ENCODE peak calls at places on chromosomes 7 and 10, in four cellular contexts. One of them, this sample, is unnamed.

GRCh38 chr10:26044123-26044749 is 110.2 kb downstream of the MYO3A start:
- DNase-seq in HEK293T: no peak
- DNase-seq in Calu3: peak
- DNase-seq in Kasumi-1: no peak
- DNase-seq in this sample: no peak

GRCh38 chr7:112213735-112214134 is 7.2 kb downstream of the ZNF277 start:
- DNase-seq in Kasumi-1: no peak
- DNase-seq in Calu3: no peak
- DNase-seq in HEK293T: no peak
- DNase-seq in this sample: no peak

GRCh38 chr10:26737730-26738129 is 40.2 kb downstream of the PDSS1 start:
- DNase-seq in HEK293T: no peak
- DNase-seq in Calu3: no peak
- DNase-seq in Kasumi-1: peak
- DNase-seq in this sample: no peak

GRCh38 chr7:98866341-98866740 is 3.5 kb downstream of the TMEM130 start:
- DNase-seq in Kasumi-1: no peak
- DNase-seq in HEK293T: no peak
- DNase-seq in Calu3: no peak
- DNase-seq in this sample: no peak

GRCh38 chr7:135650831-135651573 is 11.3 kb upstream of the STMP1 start:
- DNase-seq in Calu3: no peak
- DNase-seq in Kasumi-1: no peak
- DNase-seq in HEK293T: no peak
- DNase-seq in this sample: no peak

GRCh38 chr7:1231214-1232102 is 1.2 kb upstream of the UNCX start:
- DNase-seq in HEK293T: no peak
- DNase-seq in Kasumi-1: no peak
- DNase-seq in Calu3: no peak
- DNase-seq in this sample: no peak

GRCh38 chr10:3046210-3046779 is 21.1 kb upstream of the PFKP start:
- DNase-seq in Calu3: peak
- DNase-seq in Kasumi-1: no peak
- DNase-seq in HEK293T: no peak
- DNase-seq in this sample: no peak

GRCh38 chr7:139828880-139829653 is at the start of gene TBXAS1:
- DNase-seq in Kasumi-1: peak
- DNase-seq in HEK293T: no peak
- DNase-seq in Calu3: peak
- DNase-seq in this sample: no peak

GRCh38 chr7:82598958-82599357 is 155.4 kb upstream of the CACNA2D1 start:
- DNase-seq in HEK293T: no peak
- DNase-seq in Calu3: no peak
- DNase-seq in Kasumi-1: no peak
- DNase-seq in this sample: no peak

GRCh38 chr10:89091501-89091900 is 100.9 kb downstream of the FAS start:
- DNase-seq in HEK293T: no peak
- DNase-seq in Kasumi-1: no peak
- DNase-seq in Calu3: no peak
- DNase-seq in this sample: no peak

GRCh38 chr10:101066146-101066889 is 4.5 kb downstream of the KAZALD1 start:
- DNase-seq in Kasumi-1: no peak
- DNase-seq in HEK293T: peak
- DNase-seq in Calu3: peak
- DNase-seq in this sample: peak

GRCh38 chr7:131454538-131454937 is 101.9 kb downstream of the PODXL start:
- DNase-seq in Calu3: no peak
- DNase-seq in Kasumi-1: no peak
- DNase-seq in HEK293T: no peak
- DNase-seq in this sample: peak

GRCh38 chr7:77378584-77378983 is 37.6 kb downstream of the GSAP start:
- DNase-seq in Calu3: no peak
- DNase-seq in Kasumi-1: no peak
- DNase-seq in HEK293T: no peak
- DNase-seq in this sample: no peak

GRCh38 chr7:66307591-66308215 is 102.6 kb downstream of the TPST1 start:
- DNase-seq in HEK293T: no peak
- DNase-seq in Calu3: no peak
- DNase-seq in Kasumi-1: no peak
- DNase-seq in this sample: no peak

GRCh38 chr10:79044036-79044664 is 24.6 kb upstream of the ZMIZ1 start:
- DNase-seq in Calu3: no peak
- DNase-seq in Kasumi-1: no peak
- DNase-seq in HEK293T: no peak
- DNase-seq in this sample: no peak

GRCh38 chr7:14341200-14341599 is 351.7 kb upstream of the ETV1 start:
- DNase-seq in Calu3: no peak
- DNase-seq in HEK293T: no peak
- DNase-seq in Kasumi-1: no peak
- DNase-seq in this sample: no peak

GRCh38 chr7:134364619-134365037 is 47.9 kb upstream of the SLC35B4 start:
- DNase-seq in HEK293T: no peak
- DNase-seq in Calu3: peak
- DNase-seq in Kasumi-1: no peak
- DNase-seq in this sample: no peak

GRCh38 chr7:45182856-45183710 is 25.5 kb downstream of the RAMP3 start:
- DNase-seq in Calu3: no peak
- DNase-seq in HEK293T: no peak
- DNase-seq in Kasumi-1: no peak
- DNase-seq in this sample: no peak

GRCh38 chr10:132746801-132747625 is 38.9 kb downstream of the NKX6-2 start:
- DNase-seq in HEK293T: no peak
- DNase-seq in Kasumi-1: no peak
- DNase-seq in Calu3: no peak
- DNase-seq in this sample: no peak

GRCh38 chr7:144437370-144438191 is 34.1 kb upstream of the NOBOX start:
- DNase-seq in Calu3: peak
- DNase-seq in Kasumi-1: peak
- DNase-seq in HEK293T: peak
- DNase-seq in this sample: peak

GRCh38 chr7:134767567-134768168 is 11.8 kb upstream of the CALD1 start:
- DNase-seq in HEK293T: no peak
- DNase-seq in Kasumi-1: no peak
- DNase-seq in Calu3: no peak
- DNase-seq in this sample: peak

GRCh38 chr7:6294839-6295238 is 22.4 kb upstream of the CYTH3 start:
- DNase-seq in Kasumi-1: peak
- DNase-seq in Calu3: no peak
- DNase-seq in HEK293T: no peak
- DNase-seq in this sample: no peak

GRCh38 chr7:103824251-103824650 is 165.2 kb downstream of the RELN start:
- DNase-seq in Calu3: no peak
- DNase-seq in HEK293T: no peak
- DNase-seq in Kasumi-1: no peak
- DNase-seq in this sample: no peak

GRCh38 chr7:12094365-12094921 is 116.7 kb upstream of the TMEM106B start:
- DNase-seq in Kasumi-1: no peak
- DNase-seq in HEK293T: no peak
- DNase-seq in Calu3: no peak
- DNase-seq in this sample: no peak

GRCh38 chr7:157276091-157276561 is 60.7 kb upstream of the DNAJB6 start:
- DNase-seq in Kasumi-1: no peak
- DNase-seq in Calu3: no peak
- DNase-seq in HEK293T: peak
- DNase-seq in this sample: no peak

GRCh38 chr7:55140221-55140980 is 121.6 kb downstream of the EGFR start:
- DNase-seq in HEK293T: no peak
- DNase-seq in Kasumi-1: no peak
- DNase-seq in Calu3: no peak
- DNase-seq in this sample: no peak

GRCh38 chr10:52368725-52369124 is 54.6 kb downstream of the DKK1 start:
- DNase-seq in HEK293T: no peak
- DNase-seq in Calu3: no peak
- DNase-seq in Kasumi-1: no peak
- DNase-seq in this sample: no peak

GRCh38 chr10:114291076-114291475 is 52.0 kb downstream of the VWA2 start:
- DNase-seq in Kasumi-1: no peak
- DNase-seq in Calu3: no peak
- DNase-seq in HEK293T: no peak
- DNase-seq in this sample: no peak